ENCODE peak calls at places on chromosomes 3 and 15, in six cellular contexts. Z is upper lobe of right lung; Q is OCI-LY7; S is heart right ventricle; Y is suprapubic skin; E is naive thymus-derived CD4-positive, alpha-beta T cell. T is an unnamed sample.

GRCh38 chr3:120567370-120568197 is 28.6 kb upstream of the NDUFB4 start:
- DNase-seq in E (peak), Q (peak), Z (no peak), S (no peak), Y (no peak), T (no peak)

GRCh38 chr3:81741214-81741613 is 20.2 kb downstream of the GBE1 start:
- DNase-seq in Y (no peak), E (no peak), Z (no peak), Q (no peak), S (no peak), T (no peak)

GRCh38 chr3:23019596-23020300 is 183.4 kb upstream of the UBE2E2 start:
- DNase-seq in S (no peak), Q (no peak), E (no peak), Y (no peak), Z (no peak), T (no peak)

GRCh38 chr3:155296413-155296812 is 2.9 kb upstream of the STRIT1 start:
- DNase-seq in S (no peak), Z (no peak), Y (no peak), Q (no peak), E (no peak), T (no peak)

GRCh38 chr3:60323651-60324050 is 927.6 kb downstream of the FHIT start:
- DNase-seq in Z (no peak), S (no peak), Q (no peak), E (no peak), Y (no peak), T (no peak)

GRCh38 chr15:25391971-25392733 is 46.7 kb downstream of the UBE3A start:
- DNase-seq in Z (no peak), S (no peak), E (no peak), Q (no peak), Y (no peak), T (no peak)

GRCh38 chr3:106262976-106263375 is 394.2 kb upstream of the CBLB start:
- DNase-seq in Q (no peak), S (no peak), Z (no peak), E (no peak), Y (no peak), T (no peak)

GRCh38 chr15:73558529-73558928 is 74.7 kb downstream of the NPTN start:
- DNase-seq in S (no peak), Q (no peak), Z (no peak), E (no peak), Y (no peak), T (no peak)

GRCh38 chr15:31326729-31327673 is at the start of gene KLF13:
- DNase-seq in Q (no peak), Y (no peak), E (no peak), Z (peak), S (peak), T (peak)

GRCh38 chr3:132987396-132987795 is 50.8 kb upstream of the TMEM108 start:
- DNase-seq in Z (no peak), E (no peak), S (no peak), Q (no peak), Y (no peak), T (no peak)

GRCh38 chr3:24773798-24774197 is 279.1 kb upstream of the THRB start:
- DNase-seq in E (no peak), Y (no peak), S (peak), Q (peak), Z (peak), T (peak)

GRCh38 chr3:72230774-72231379 is 445.9 kb upstream of the PROK2 start:
- DNase-seq in S (no peak), Y (no peak), Q (no peak), Z (no peak), E (no peak), T (no peak)

GRCh38 chr15:38994310-38994709 is 429.7 kb upstream of the RASGRP1 start:
- DNase-seq in S (no peak), E (no peak), Q (no peak), Z (no peak), Y (no peak), T (no peak)

GRCh38 chr3:146634346-146634745 is 29.2 kb upstream of the PLSCR5 start:
- DNase-seq in Y (no peak), E (no peak), Q (no peak), S (no peak), Z (no peak), T (no peak)

GRCh38 chr15:58352026-58352929 is 79.5 kb upstream of the LIPC start:
- DNase-seq in Q (no peak), S (no peak), Y (no peak), Z (no peak), E (no peak), T (no peak)

GRCh38 chr3:12143949-12144504 is 14.7 kb downstream of the TIMP4 start:
- DNase-seq in Q (no peak), E (no peak), S (peak), Y (peak), Z (peak), T (no peak)

GRCh38 chr3:39541917-39542329 is 74.4 kb downstream of the MOBP start:
- DNase-seq in Z (no peak), S (no peak), E (no peak), Y (no peak), Q (peak), T (peak)

GRCh38 chr3:64595253-64595694 is 92.5 kb downstream of the ADAMTS9 start:
- DNase-seq in Y (no peak), Z (no peak), Q (no peak), E (no peak), S (peak), T (no peak)

GRCh38 chr3:8506611-8507061 is 5.0 kb downstream of the LMCD1 start:
- DNase-seq in E (no peak), Z (no peak), S (no peak), Q (no peak), Y (no peak), T (no peak)

GRCh38 chr3:79751703-79752102 is 16.1 kb downstream of the ROBO1 start:
- DNase-seq in Q (no peak), Z (no peak), Y (no peak), S (no peak), E (no peak), T (no peak)

GRCh38 chr3:126523745-126524428 is at the start of gene CHST13:
- DNase-seq in Q (no peak), Z (peak), Y (no peak), S (no peak), E (no peak), T (no peak)

GRCh38 chr3:178451799-178452198 is 84.4 kb upstream of the KCNMB2 start:
- DNase-seq in Z (no peak), E (no peak), S (no peak), Y (no peak), Q (no peak), T (no peak)

GRCh38 chr3:8282541-8283165 is 219.0 kb upstream of the LMCD1 start:
- DNase-seq in Y (no peak), Z (no peak), E (no peak), Q (no peak), S (no peak), T (no peak)

GRCh38 chr15:26438316-26438715 is 334.6 kb downstream of the GABRB3 start:
- DNase-seq in Q (no peak), E (no peak), Y (no peak), Z (no peak), S (no peak), T (no peak)

GRCh38 chr3:126527455-126528211 is 3.7 kb downstream of the CHST13 start:
- DNase-seq in Y (no peak), E (no peak), Q (no peak), Z (peak), S (no peak), T (no peak)

GRCh38 chr3:182465301-182466185 is 327.8 kb upstream of the ATP11B start:
- DNase-seq in Y (no peak), Z (no peak), Q (no peak), E (no peak), S (no peak), T (no peak)

GRCh38 chr3:55718475-55718874 is 231.4 kb upstream of the WNT5A start:
- DNase-seq in E (no peak), Q (no peak), S (no peak), Z (no peak), Y (no peak), T (no peak)

GRCh38 chr15:26590673-26591072 is 182.2 kb downstream of the GABRB3 start:
- DNase-seq in E (no peak), Z (no peak), S (no peak), Y (no peak), Q (no peak), T (no peak)

GRCh38 chr3:53597136-53597915 is 102.9 kb downstream of the CACNA1D start:
- DNase-seq in E (peak), Y (no peak), Z (no peak), S (no peak), Q (no peak), T (no peak)

GRCh38 chr3:126567696-126568438 is 9.1 kb upstream of the C3orf22 start:
- DNase-seq in Q (no peak), S (no peak), E (no peak), Y (peak), Z (no peak), T (no peak)

DNA sequence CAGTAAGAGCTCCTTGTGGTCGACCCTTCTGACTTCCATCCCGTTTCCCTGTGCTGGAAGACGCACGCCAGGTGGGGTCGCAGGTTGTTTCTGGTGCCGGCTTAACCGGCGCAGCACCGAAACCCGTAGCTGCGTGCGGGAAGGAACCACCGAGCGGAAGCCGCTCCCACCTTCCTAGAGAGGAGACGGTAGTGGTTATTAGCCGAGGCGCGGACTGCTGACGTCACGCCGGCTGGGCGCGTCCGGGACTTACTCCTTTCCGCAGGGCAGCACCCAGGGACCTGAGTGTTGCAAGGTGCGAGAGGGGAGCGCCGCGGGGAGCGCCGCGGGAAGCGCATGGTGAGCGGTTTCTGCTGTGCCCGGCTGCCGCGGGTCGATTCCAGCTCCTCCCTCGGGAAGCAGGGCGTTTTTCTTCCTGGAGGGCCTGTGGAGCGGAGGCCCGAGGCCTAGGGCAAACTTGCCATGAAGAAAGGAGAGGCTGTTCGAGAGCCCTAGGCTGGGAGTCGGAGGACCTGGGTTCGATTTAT is at the start of gene ZNF501:
- DNase-seq in S (peak), Z (peak), E (peak), Q (peak), Y (peak), T (peak)
- H3K27ac ChIP-seq in S (peak), Z (peak), E (peak), Q (no peak), Y (no peak), T (no peak)

DNA sequence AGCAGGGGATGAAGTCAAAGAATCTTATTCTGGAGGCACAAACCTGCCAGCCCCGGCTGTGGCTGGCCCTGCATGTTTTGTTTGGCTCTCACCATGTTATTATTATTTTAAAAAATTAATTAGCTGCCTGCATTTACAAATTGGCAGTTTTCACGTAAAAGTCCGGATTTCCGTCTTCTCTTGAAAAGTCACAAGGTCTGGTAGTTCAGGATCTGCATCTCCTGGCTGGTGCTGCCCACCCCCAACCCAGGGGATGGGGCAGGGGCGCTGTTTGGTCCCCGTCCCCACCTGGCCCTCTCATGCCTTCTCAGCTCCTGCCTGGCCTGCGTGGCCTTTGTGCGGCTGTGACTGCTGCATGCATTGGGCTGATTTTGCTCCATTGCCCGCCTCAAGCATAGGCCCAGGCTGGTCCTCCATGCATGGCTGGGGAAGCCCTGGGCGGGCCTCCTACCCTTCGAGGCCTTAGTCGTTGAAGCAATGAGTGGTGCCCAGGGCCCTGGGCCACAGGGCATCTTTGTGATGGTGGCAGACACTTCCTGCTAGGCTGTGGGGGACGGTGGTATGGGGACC is 2.0 kb downstream of the FBLN2 start:
- DNase-seq in Q (no peak), S (no peak), Z (no peak), E (no peak), Y (no peak), T (no peak)
- H3K27ac ChIP-seq in Q (no peak), S (peak), Z (no peak), E (no peak), Y (no peak), T (no peak)

GRCh38 chr3:129180461-129180860 is 3.2 kb downstream of the CNBP start:
- DNase-seq in E (no peak), Z (no peak), Y (no peak), Q (no peak), S (no peak), T (no peak)
- H3K27ac ChIP-seq in E (peak), Z (peak), Y (peak), Q (no peak), S (peak), T (peak)

GRCh38 chr15:59444980-59445500 is 7.1 kb downstream of the FAM81A start:
- DNase-seq in Z (no peak), Q (no peak), E (no peak), Y (no peak), S (no peak), T (no peak)
- H3K27ac ChIP-seq in Z (no peak), Q (no peak), E (no peak), Y (no peak), S (no peak), T (no peak)

GRCh38 chr15:90420488-90420850 is 32.4 kb downstream of the IQGAP1 start:
- DNase-seq in Z (no peak), Q (no peak), Y (no peak), E (no peak), S (no peak), T (no peak)
- H3K27ac ChIP-seq in Z (peak), Q (no peak), Y (peak), E (no peak), S (no peak), T (peak)

DNA sequence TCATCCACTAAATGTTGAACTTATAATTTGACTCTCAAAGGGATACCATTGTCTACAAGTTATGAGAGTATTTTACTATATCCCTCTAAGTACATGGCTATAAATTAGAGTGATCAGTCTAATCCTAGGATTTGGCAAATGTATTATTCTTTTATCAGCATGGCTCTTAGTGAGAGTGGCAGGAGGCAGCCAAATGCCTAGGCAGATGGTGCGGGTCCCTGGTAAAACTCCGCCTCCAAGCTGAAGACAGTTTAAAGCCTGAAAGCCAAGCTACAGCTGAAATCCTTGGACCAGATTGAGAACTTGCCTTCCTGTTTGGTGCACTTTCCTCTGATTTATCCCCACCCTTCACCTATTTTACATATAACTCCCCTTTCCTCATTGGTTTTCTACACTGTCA is 631.9 kb downstream of the SQOR start:
- DNase-seq in Q (no peak), E (no peak), S (no peak), Y (no peak), Z (no peak), T (no peak)
- H3K27ac ChIP-seq in Q (no peak), E (no peak), S (no peak), Y (no peak), Z (no peak), T (no peak)

GRCh38 chr15:63595066-63595465 is 2.1 kb upstream of the FBXL22 start:
- DNase-seq in E (no peak), S (peak), Y (no peak), Z (no peak), Q (no peak), T (no peak)
- H3K27ac ChIP-seq in E (no peak), S (peak), Y (no peak), Z (no peak), Q (no peak), T (no peak)

DNA sequence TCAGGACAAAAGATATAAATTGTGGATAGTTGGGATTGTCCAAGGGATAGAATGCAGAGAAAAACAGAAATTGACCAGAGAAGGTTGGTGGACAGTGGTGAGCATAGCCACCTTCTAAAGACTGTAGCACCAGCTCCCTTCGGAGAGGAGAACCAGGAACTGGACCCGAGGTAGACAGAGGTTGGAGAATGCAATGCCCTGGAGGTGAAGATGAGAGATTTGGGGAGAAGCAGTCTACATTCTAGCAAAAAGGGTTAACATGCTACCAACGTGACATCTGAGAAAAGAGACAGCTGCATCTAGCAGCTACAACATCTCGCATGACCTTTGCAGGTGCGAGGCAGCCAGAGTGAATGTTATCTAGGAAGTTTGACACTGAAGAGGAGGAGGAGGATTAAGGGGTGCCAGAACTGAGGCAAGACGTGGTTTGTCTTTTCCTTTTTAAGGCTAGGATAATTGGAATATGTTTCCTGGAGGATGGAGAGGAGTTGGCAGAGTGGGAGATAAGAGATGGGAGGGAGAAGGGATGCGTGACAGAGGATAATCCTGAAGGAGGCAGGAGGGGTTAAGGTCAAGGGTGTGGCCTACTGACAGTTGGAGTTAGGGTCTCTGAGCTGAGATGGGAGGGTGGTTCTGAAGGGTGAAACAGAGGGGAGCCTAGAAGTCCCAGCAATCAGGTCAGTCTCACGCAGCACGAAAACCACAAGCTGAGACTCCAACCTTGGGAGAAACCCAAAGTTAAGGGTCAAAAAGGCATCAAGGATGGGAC is 103.7 kb upstream of the NR2E3 start:
- DNase-seq in Y (no peak), Z (no peak), S (no peak), E (no peak), Q (no peak), T (no peak)
- H3K27ac ChIP-seq in Y (peak), Z (no peak), S (peak), E (no peak), Q (no peak), T (no peak)

DNA sequence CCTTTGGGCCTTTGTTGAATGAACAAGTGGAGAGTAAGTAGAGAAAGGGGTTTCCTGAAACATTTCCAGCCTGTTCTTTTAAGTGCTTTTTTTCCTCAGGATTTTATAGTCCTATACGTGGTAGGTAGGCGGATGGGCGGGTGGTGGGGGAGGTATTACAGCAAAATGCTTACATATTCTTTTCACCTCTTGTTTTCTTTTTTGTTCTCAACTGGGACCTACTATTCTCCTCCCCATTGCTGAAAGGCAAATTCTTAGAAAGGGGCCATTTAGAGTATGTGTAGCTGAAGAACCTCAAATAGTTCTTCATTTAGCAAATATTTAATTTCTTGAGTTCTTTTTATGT is 135.8 kb downstream of the FNDC3B start:
- DNase-seq in Y (no peak), Z (no peak), S (no peak), Q (no peak), E (no peak), T (no peak)
- H3K27ac ChIP-seq in Y (no peak), Z (no peak), S (no peak), Q (no peak), E (no peak), T (no peak)

T was measured in substantia nigra.